ENCODE peak calls at places on chromosomes 2 and 18, in ten cellular contexts. K is spleen; W is K562; Y is psoas muscle; A is Karpas-422; T is pancreas; U is suprapubic skin; E is prostate gland; F is CD8-positive, alpha-beta memory T cell; B is left lung. D is an unnamed sample.

GRCh38 chr2:179860255-179861026 is 971 bp downstream of the ZNF385B start:
- DNase-seq in E (no peak), K (no peak), F (no peak), A (no peak), W (no peak), B (no peak), U (peak; percentile 61), T (no peak), Y (no peak), D (peak; percentile 68)

GRCh38 chr2:215773728-215774127 is 239.6 kb downstream of the MREG start:
- DNase-seq in W (peak; percentile 47), A (no peak), T (no peak), E (no peak), F (no peak), Y (peak; percentile 38), K (no peak), B (peak; percentile 67), U (no peak), D (no peak)

GRCh38 chr2:177783835-177784448 is 288.6 kb downstream of the PDE11A start:
- DNase-seq in K (no peak), F (no peak), W (no peak), T (no peak), Y (no peak), B (no peak), E (peak; percentile 65), U (no peak), A (no peak), D (no peak)

GRCh38 chr2:40240067-40240466 is 211.8 kb downstream of the SLC8A1 start:
- DNase-seq in Y (peak; percentile 76), F (no peak), B (peak; percentile 69), A (no peak), U (no peak), K (no peak), W (no peak), E (no peak), T (peak; percentile 27), D (no peak)

GRCh38 chr18:4762399-4762798 is 307.3 kb upstream of the DLGAP1 start:
- DNase-seq in T (no peak), U (no peak), E (no peak), W (no peak), F (no peak), A (no peak), B (no peak), Y (no peak), K (no peak), D (no peak)

GRCh38 chr2:177530513-177531039 is 138.0 kb downstream of the AGPS start:
- DNase-seq in Y (no peak), K (no peak), T (no peak), W (no peak), U (no peak), A (no peak), B (no peak), E (no peak), F (no peak), D (no peak)

GRCh38 chr18:9321017-9321452 is 13.5 kb upstream of the TWSG1 start:
- DNase-seq in W (peak; percentile 54), K (no peak), A (no peak), F (no peak), U (no peak), T (no peak), E (no peak), B (no peak), Y (no peak), D (no peak)

GRCh38 chr2:241882090-241882625 is 12.6 kb downstream of the RTP5 start:
- DNase-seq in U (no peak), E (peak; percentile 69), F (no peak), Y (peak; percentile 67), W (peak; percentile 80), A (peak; percentile 86), K (peak; percentile 93), B (peak; percentile 57), T (peak; percentile 85), D (peak; percentile 70)

GRCh38 chr2:238494573-238494961 is 67.8 kb downstream of the ASB1 start:
- DNase-seq in U (no peak), K (peak; percentile 66), E (no peak), F (no peak), W (no peak), A (no peak), Y (no peak), B (no peak), T (no peak), D (no peak)

DNA sequence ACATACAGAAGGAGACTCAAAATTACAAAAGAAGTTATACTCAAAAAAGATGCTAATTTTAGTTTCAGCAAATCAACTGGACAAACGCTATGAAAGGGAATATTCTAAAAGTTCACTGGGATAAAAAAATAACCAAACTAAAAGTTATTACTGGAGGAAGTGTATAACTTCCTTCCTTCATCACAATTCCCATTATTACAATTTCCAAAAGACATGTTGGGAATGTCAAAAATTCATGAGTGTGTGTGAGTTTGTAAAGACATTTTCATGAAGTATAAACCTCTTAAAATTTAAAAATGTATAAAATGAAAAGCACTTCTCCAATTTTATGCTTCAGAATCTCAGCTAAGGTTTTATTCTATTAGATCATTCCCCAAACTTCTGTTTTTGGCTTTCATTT is 67.8 kb downstream of the MERTK start:
- DNase-seq in F (no peak), A (no peak), E (no peak), K (no peak), U (no peak), Y (no peak), W (no peak), B (no peak), T (no peak), D (no peak)
- H3K27me3 ChIP-seq in F (no peaks in the 10 kb centered on the region), A (no peaks in the 10 kb centered on the region), E (no peaks in the 10 kb centered on the region), K (no peaks in the 10 kb centered on the region), U (no peaks in the 10 kb centered on the region), Y (no peaks in the 10 kb centered on the region), W (peaks cover 7% of the 10 kb centered on the region), B (no peaks in the 10 kb centered on the region), T (no peaks in the 10 kb centered on the region), D (no peaks in the 10 kb centered on the region)

DNA sequence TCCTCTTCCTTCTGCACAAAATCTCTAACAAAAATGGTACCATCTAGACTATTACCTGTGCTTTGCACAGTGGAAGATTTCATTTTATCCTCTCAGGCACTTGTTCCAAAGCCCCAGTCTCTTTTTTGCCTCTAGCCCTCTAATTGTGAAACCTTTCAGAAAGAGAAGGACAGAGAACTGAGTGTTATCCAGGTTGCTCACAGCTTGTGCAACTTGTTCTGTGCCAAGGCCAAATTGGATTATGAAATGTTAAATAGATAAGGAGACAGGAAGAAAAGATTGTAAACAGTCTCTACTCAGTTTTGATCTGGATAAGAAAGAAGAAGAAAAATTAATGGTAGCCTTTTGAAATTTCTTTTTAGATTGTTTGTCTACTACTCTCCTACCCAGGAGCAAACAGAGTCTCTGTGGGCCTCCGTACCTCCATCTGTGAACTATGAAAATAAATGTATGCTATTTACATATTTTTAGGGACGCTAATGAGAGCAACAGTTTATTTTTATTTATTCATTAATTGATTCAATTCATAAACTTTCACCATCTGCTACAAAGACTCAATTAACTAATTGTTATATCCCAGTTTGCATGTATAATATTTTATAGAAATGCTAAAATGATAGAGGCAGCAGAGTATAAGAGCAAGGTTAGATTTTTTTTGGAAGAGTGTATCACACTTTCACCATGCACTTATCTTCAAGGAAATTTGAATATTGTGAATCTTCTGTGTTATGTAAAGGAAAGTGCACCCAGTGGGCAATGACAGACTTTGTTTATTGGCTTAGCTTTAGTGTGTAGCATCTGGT is 339.0 kb upstream of the ETAA1 start:
- DNase-seq in A (no peak), T (peak; percentile 40), W (no peak), K (no peak), U (no peak), B (no peak), Y (no peak), E (no peak), F (no peak), D (no peak)
- H3K9me3 ChIP-seq in A (no peaks in the 10 kb centered on the region), T (no peaks in the 10 kb centered on the region), W (no peaks in the 10 kb centered on the region), K (no peaks in the 10 kb centered on the region), U (no peaks in the 10 kb centered on the region), B (no peaks in the 10 kb centered on the region), Y (no peaks in the 10 kb centered on the region), E (no peaks in the 10 kb centered on the region), F (no peaks in the 10 kb centered on the region), D (no peaks in the 10 kb centered on the region)

GRCh38 chr18:41966943-41967342 is 11.9 kb downstream of the PIK3C3 start:
- DNase-seq in E (no peak), T (no peak), K (no peak), A (no peak), W (no peak), Y (no peak), F (no peak), U (no peak), B (no peak), D (no peak)

GRCh38 chr18:41965856-41966255 is 10.8 kb downstream of the PIK3C3 start:
- DNase-seq in W (no peak), A (no peak), E (no peak), T (no peak), U (no peak), Y (no peak), B (no peak), K (no peak), F (no peak), D (no peak)

GRCh38 chr18:41972067-41973000 is 17.3 kb downstream of the PIK3C3 start:
- DNase-seq in K (no peak), T (no peak), B (no peak), E (no peak), A (no peak), F (no peak), Y (no peak), W (no peak), U (no peak), D (no peak)

DNA sequence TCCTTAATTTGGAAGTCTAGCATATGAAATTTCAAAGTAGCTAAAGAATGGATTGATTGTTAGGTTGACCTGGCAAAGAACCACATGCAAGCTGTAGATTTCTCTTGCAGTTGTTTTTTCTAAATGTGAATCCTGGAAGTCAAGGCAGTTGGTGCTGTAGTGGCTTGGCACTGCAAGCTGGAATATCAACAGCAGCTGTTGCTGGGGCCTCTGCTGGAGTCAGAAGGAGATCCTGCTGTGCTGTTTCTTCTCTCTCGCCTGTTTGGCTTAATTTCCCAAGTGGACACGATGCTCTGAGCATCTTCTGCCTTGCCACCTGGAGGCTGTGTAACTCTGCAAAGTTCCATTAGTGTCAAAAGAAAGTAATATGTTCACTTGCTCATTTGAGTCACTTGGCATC is 12.6 kb downstream of the PIK3C3 start:
- DNase-seq in U (no peak), T (no peak), Y (no peak), E (no peak), F (no peak), B (no peak), A (no peak), W (no peak), K (no peak), D (no peak)
- H3K36me3 ChIP-seq in U (peaks cover 37% of the 10 kb centered on the region), T (no peaks in the 10 kb centered on the region), Y (no peaks in the 10 kb centered on the region), E (no peaks in the 10 kb centered on the region), F (peaks cover 15% of the 10 kb centered on the region), B (peaks cover 58% of the 10 kb centered on the region), A (peaks cover 66% of the 10 kb centered on the region), W (peaks cover 81% of the 10 kb centered on the region), K (no peaks in the 10 kb centered on the region), D (peaks cover 33% of the 10 kb centered on the region)

DNA sequence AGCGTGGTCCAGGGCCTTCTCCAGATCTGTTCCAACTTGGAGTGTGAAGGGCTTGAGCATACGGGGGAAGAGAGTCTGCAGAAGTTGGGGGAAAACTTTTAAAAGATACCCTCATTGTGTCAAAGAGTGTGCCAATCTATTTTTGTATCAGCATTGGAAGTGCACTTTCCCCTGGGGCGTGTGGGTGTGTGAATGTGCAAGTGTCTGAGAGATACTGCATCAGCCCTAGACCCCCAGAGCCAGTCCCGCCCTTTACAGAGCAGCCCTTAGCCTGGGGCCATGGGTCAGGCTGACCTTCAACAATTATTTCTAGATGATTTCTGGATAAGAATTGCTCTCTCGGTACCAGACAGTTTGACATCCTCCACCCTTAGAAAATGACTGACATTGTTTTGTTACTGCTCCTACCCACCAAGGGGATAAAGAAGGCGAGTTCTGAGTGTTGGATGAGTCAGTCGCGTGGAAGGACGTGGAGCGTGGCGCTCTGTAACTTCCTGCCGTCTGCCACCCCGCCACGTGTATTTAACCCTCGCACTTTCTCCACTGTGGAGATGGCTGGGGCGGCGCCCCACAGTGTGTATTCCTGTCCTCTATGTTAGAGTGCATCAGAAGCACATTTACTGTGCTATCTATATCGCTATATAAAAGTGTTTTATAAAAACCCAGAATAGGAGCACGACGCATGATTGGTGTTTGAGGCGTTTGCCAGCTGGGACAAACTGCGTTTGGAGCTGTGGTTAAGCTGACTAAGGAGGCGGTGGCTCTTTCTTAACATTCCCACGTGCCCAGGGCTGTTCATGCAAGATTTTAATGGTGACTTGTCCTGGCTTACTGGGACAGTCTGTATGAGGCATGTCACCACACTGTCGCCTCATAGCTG is 122.6 kb downstream of the CABLES1 start:
- DNase-seq in F (no peak), Y (no peak), T (no peak), W (no peak), E (no peak), B (peak; percentile 63), A (no peak), U (no peak), K (no peak), D (no peak)
- H3K27me3 ChIP-seq in F (no peaks in the 10 kb centered on the region), Y (no peaks in the 10 kb centered on the region), T (no peaks in the 10 kb centered on the region), W (no peaks in the 10 kb centered on the region), E (no peaks in the 10 kb centered on the region), B (no peaks in the 10 kb centered on the region), A (no peaks in the 10 kb centered on the region), U (no peaks in the 10 kb centered on the region), K (no peaks in the 10 kb centered on the region), D (no peaks in the 10 kb centered on the region)